ENCODE peak calls at places on chromosomes 1 and 21, in five cellular contexts. Y is dorsolateral prefrontal cortex; W is ACHN; I is NCI-H2107; F is activated naive CD4-positive, alpha-beta T cell treated with anti-CD3 and anti-CD28 coated beads, Interleukin-2, amount 10 ng/mL, durations not matched to agents 7 days and 5 days. A is an unnamed sample.

GRCh38 chr21:44911384-44912157 is 9.1 kb downstream of the ITGB2 start:
- DNase-seq in Y (peak), W (peak), I (peak), F (peak), A (no peak)

GRCh38 chr21:32978346-32979270 is 47.1 kb upstream of the OLIG2 start:
- DNase-seq in Y (peak), W (no peak), I (no peak), F (no peak), A (no peak)

GRCh38 chr1:202130275-202130646 is 7.5 kb downstream of the GPR37L1 start:
- DNase-seq in Y (peak), W (no peak), I (no peak), F (no peak), A (no peak)

GRCh38 chr1:171754381-171754705 is 12.5 kb upstream of the VAMP4 start:
- DNase-seq in Y (no peak), W (no peak), I (no peak), F (no peak), A (no peak)

GRCh38 chr1:13749543-13750307 is 49.7 kb downstream of the PRDM2 start:
- DNase-seq in Y (peak), W (peak), I (no peak), F (peak), A (no peak)

GRCh38 chr1:66929999-66930822 is 5.4 kb downstream of the MIER1 start:
- DNase-seq in Y (peak), W (peak), I (peak), F (peak), A (peak)

GRCh38 chr1:86155807-86156561 is 588 bp downstream of the COL24A1 start:
- DNase-seq in Y (no peak), W (peak), I (no peak), F (no peak), A (no peak)

GRCh38 chr1:5939268-5940060 is 52.8 kb downstream of the NPHP4 start:
- DNase-seq in Y (no peak), W (no peak), I (no peak), F (no peak), A (no peak)

GRCh38 chr1:229619614-229620013 is 6.3 kb downstream of the TAF5L start:
- DNase-seq in Y (no peak), W (no peak), I (no peak), F (no peak), A (no peak)

GRCh38 chr1:8094481-8095241 is 68.6 kb upstream of the ERRFI1 start:
- DNase-seq in Y (no peak), W (peak), I (no peak), F (no peak), A (no peak)

GRCh38 chr1:56508523-56508983 is 70.8 kb downstream of the PLPP3 start:
- DNase-seq in Y (no peak), W (no peak), I (no peak), F (no peak), A (no peak)

GRCh38 chr21:35268261-35268660 is 219.2 kb upstream of the RUNX1 start:
- DNase-seq in Y (no peak), W (no peak), I (no peak), F (no peak), A (no peak)

GRCh38 chr1:54439550-54440223 is 33.5 kb upstream of the SSBP3 start:
- DNase-seq in Y (no peak), W (no peak), I (no peak), F (no peak), A (no peak)

GRCh38 chr1:200684015-200684414 is 14.3 kb upstream of the DDX59 start:
- DNase-seq in Y (no peak), W (no peak), I (no peak), F (no peak), A (no peak)

GRCh38 chr1:72366473-72366872 is 84.1 kb upstream of the NEGR1 start:
- DNase-seq in Y (no peak), W (peak), I (no peak), F (no peak), A (no peak)

GRCh38 chr1:87213126-87213496 is 115.6 kb upstream of the LMO4 start:
- DNase-seq in Y (no peak), W (no peak), I (no peak), F (no peak), A (peak)

GRCh38 chr1:155126494-155127104 is 1.1 kb upstream of the EFNA1 start:
- DNase-seq in Y (peak), W (peak), I (no peak), F (peak), A (peak)

GRCh38 chr21:34886554-34887385 is 162.3 kb downstream of the RUNX1 start:
- DNase-seq in Y (no peak), W (no peak), I (no peak), F (peak), A (no peak)

GRCh38 chr1:27109103-27109822 is 45.7 kb downstream of the SLC9A1 start:
- DNase-seq in Y (no peak), W (peak), I (no peak), F (peak), A (no peak)

GRCh38 chr1:43366179-43366578 is 1.6 kb downstream of the ELOVL1 start:
- DNase-seq in Y (no peak), W (no peak), I (no peak), F (peak), A (no peak)